ENCODE peak calls at places on chromosomes 1 and 21, in six cellular contexts. I is fibroblast of mammary gland, A is brain microvascular endothelial cell, L is choroid plexus epithelial cell, U is adrenal gland, X is AG09309. M is an unnamed sample.

GRCh38 chr1:228282329-228283042 is 74.6 kb downstream of the OBSCN start:
- DNase-seq in X (no peak), A (no peak), L (no peak), I (peak), U (peak), M (no peak)

GRCh38 chr1:42456754-42457089 is 379 bp downstream of the PPCS start:
- DNase-seq in U (peak), A (peak), I (peak), X (no peak), L (peak), M (no peak)

GRCh38 chr1:224528900-224529299 is 87.2 kb upstream of the CNIH3 start:
- DNase-seq in L (peak), X (no peak), U (no peak), A (peak), I (peak), M (no peak)

GRCh38 chr1:64569376-64569775 is 99.4 kb downstream of the CACHD1 start:
- DNase-seq in U (no peak), A (no peak), X (no peak), I (no peak), L (no peak), M (no peak)

GRCh38 chr1:53076165-53076564 is 14.2 kb downstream of the PODN start:
- DNase-seq in U (no peak), X (no peak), L (no peak), A (no peak), I (no peak), M (no peak)

GRCh38 chr1:21703318-21703963 is 34.3 kb upstream of the RAP1GAP start:
- DNase-seq in A (peak), U (no peak), L (peak), X (peak), I (peak), M (peak)

GRCh38 chr1:202200112-202200548 is 6.5 kb downstream of the LGR6 start:
- DNase-seq in X (no peak), L (peak), I (no peak), U (no peak), A (no peak), M (no peak)

GRCh38 chr1:186976700-186977099 is 148.0 kb downstream of the PLA2G4A start:
- DNase-seq in L (no peak), A (no peak), I (peak), X (no peak), U (no peak), M (no peak)

GRCh38 chr1:56577859-56578663 is 1.3 kb downstream of the PLPP3 start:
- DNase-seq in U (peak), L (peak), I (peak), X (no peak), A (peak), M (no peak)

GRCh38 chr1:10685851-10686403 is 110.5 kb downstream of the CASZ1 start:
- DNase-seq in L (peak), X (peak), A (no peak), U (no peak), I (no peak), M (no peak)

GRCh38 chr1:84090447-84091244 is 53.4 kb upstream of the PRKACB start:
- DNase-seq in X (no peak), U (no peak), I (no peak), A (no peak), L (no peak), M (no peak)

GRCh38 chr1:11650331-11650991 is 3.8 kb downstream of the FBXO2 start:
- DNase-seq in X (no peak), U (peak), L (peak), A (peak), I (peak), M (no peak)

GRCh38 chr1:68231627-68232303 is 558 bp downstream of the WLS start:
- DNase-seq in L (peak), U (peak), A (peak), I (peak), X (no peak), M (peak)

GRCh38 chr1:62424412-62424811 is 12.4 kb upstream of the USP1 start:
- DNase-seq in X (no peak), L (no peak), U (no peak), A (no peak), I (peak), M (no peak)

GRCh38 chr1:245375789-245376188 is 221.0 kb downstream of the KIF26B start:
- DNase-seq in I (peak), A (no peak), X (peak), U (no peak), L (no peak), M (peak)

GRCh38 chr21:37367758-37368535 is 1.4 kb downstream of the DYRK1A start:
- DNase-seq in A (peak), U (peak), I (peak), L (peak), X (no peak), M (no peak)

GRCh38 chr1:201917362-201918033 is 28.8 kb downstream of the SHISA4 start:
- DNase-seq in L (peak), X (peak), A (peak), U (no peak), I (peak), M (peak)

DNA sequence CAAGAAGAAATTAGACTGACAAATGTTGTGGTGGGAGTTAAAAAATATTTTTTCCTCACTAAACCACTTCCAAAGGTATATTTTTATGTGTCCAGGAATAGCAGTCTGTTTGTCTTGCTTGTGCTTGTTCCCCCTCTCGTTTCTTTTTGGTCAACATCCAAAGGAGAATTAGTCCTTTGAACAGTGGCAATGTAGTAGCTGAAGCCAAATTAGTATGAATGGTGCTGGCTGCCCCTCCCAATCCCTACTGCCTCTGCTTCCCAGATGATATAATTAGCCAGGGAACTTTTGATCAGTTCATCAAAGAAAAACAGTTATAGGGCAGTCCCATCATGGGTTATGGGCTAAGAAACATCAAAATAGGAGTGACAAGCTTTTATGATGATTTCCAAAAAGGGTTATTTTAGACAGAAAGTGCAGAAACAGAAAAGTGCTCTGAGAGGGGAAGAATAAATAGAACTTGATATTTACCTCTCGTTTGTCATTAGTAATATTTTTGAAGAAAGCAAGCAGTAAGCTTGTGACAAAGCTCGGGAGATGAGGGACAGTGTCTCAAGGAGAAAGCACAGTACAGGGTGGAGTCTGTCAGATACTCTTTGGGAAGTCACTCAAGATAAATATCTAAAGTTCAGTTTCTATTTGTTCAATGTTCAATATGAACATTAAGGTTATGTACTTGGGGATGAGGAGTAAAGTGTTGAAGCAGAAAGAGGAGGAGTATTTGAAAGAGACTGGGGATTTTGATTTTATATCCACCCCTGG is 239.1 kb downstream of the HLX start:
- DNase-seq in A (no peak), U (no peak), X (no peak), L (no peak), I (no peak), M (no peak)
- TF ChIP-seq CTCF in A (no peak), U (no peak), X (no peak), L (no peak), I (no peak), M (no peak)

GRCh38 chr1:155207578-155208405 is at the start of gene THBS3:
- DNase-seq in U (no peak), A (peak), L (peak), I (no peak), X (no peak), M (no peak)

GRCh38 chr1:155208406-155208655 is 164 bp upstream of the MTX1 start:
- DNase-seq in U (no peak), L (no peak), X (no peak), I (no peak), A (no peak), M (no peak)

GRCh38 chr1:155205969-155206593 is 1.6 kb downstream of the THBS3 start:
- DNase-seq in A (no peak), I (no peak), X (no peak), L (no peak), U (no peak), M (no peak)

GRCh38 chr1:155208656-155209372 is at the start of gene MTX1:
- DNase-seq in A (peak), I (peak), U (peak), L (peak), X (no peak), M (no peak)

DNA sequence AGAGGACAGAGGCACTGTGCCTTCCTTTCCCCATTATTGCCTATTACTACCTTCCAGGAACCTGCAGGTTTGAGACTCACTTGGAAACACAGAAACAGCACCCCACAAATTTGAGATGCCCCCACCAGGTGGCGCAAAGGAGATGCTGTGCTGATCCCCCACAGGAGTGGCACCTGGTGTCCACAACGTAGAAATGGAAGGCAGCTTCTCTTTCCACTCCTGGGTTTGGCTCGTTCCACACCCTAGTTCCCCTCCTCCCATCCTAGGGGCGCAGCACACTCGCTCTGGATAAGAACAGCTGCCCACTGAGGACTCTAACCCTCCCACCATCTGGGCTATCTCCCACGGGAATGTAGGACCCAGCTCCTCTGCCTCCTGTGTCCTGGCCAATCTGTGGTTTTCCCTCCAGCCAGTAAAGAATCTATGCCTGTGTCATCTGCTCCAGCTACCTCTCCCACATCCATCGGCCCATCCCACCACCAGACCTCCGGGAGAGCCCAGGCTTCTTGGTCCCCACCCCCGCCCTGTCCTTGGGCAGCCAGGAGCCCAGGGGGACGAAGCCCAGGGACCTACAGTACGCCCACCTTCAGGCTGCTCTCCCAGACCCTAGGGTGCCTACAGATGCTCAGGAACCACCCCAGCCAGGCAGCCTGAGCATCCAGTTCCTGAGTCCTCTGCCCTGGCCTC is 663 bp downstream of the THBS3 start:
- DNase-seq in I (peak), U (peak), A (peak), L (peak), X (no peak), M (no peak)
- H3K4me3 ChIP-seq in I (peak), U (no peak), A (peak), L (peak), X (peak), M (peak)

DNA sequence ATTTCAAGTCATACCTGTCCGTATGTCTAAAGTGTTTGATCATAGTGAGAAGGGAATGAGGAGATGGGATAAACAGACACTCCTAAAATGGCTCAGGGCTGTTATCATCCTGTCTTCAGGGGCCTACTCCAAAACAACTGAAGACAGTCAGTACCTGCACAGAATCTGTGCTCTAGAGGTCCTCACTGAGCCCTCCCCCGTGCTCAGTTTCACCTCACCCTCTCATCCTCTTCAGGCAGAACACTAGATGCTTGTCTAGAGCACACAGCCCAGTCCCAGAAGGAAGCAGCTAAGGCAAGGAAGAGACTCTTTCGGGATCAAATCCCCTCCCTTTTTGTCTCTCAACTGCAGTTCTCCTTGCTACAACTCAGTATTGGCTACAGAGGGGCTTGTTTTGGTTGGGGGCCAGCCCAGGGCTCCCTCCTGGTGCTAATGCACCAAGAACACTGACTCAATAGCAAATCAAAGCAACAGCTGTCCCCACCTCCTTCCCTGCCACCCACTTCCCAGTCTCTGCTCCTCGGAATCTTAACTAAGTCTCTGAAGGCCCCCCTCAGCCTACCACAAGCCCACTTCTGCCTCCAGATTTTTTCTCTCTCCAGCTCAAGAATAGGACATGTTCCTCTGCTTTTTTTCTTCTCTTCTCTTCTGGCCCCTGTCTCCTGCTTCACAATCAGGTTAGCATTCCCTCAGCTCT is 10.1 kb downstream of the CADM3 start:
- DNase-seq in X (no peak), I (no peak), A (no peak), L (no peak), U (no peak), M (no peak)
- TF ChIP-seq CTCF in X (no peak), I (no peak), A (no peak), L (no peak), U (no peak), M (no peak)

GRCh38 chr1:183416850-183417690 is 1.1 kb downstream of the NMNAT2 start:
- DNase-seq in X (no peak), A (peak), U (peak), I (peak), L (peak), M (peak)
- H3K4me3 ChIP-seq in X (peak), A (peak), U (no peak), I (no peak), L (no peak), M (peak)

M was measured in astrocyte of the cerebellum.